ENCODE peak calls at places on chromosomes 4 and X, in five cellular contexts. P is effector memory CD4-positive, alpha-beta T cell; G is neuronal stem cell; T is GM23248; V is testis. U is an unnamed sample.

GRCh38 chrX:30680618-30681017 is 27.4 kb downstream of the GK start:
- DNase-seq in G (no peak), P (no peak), T (no peak), V (no peak), U (no peak)

GRCh38 chr4:24915121-24915922 is 2.5 kb upstream of the CCDC149 start:
- DNase-seq in P (no peak), T (no peak), G (no peak), V (peak; percentile 21), U (peak; percentile 68)

GRCh38 chr4:164799410-164799809 is 45.5 kb downstream of the SMIM31 start:
- DNase-seq in G (peak; percentile 20), P (no peak), T (no peak), V (no peak), U (no peak)

GRCh38 chrX:143854006-143854405 is 29.9 kb upstream of the UBE2NL start:
- DNase-seq in P (no peak), V (no peak), T (peak; percentile 63), G (no peak), U (no peak)

GRCh38 chrX:39755152-39756032 is 342.4 kb downstream of the BCOR start:
- DNase-seq in V (peak; percentile 79), T (peak; percentile 93), P (no peak), G (peak; percentile 23), U (no peak)

GRCh38 chr4:84685105-84685504 is 102.2 kb downstream of the CDS1 start:
- DNase-seq in V (no peak), P (no peak), G (no peak), T (no peak), U (no peak)

GRCh38 chr4:74671074-74671698 is 123.1 kb downstream of the BTC start:
- DNase-seq in P (no peak), V (peak; percentile 51), G (peak; percentile 45), T (peak; percentile 86), U (peak; percentile 61)

GRCh38 chrX:9291666-9292065 is 173.2 kb upstream of the TBL1X start:
- DNase-seq in P (no peak), G (peak; percentile 41), V (peak; percentile 14), T (no peak), U (no peak)

GRCh38 chr4:158079661-158080060 is 93.2 kb downstream of the GASK1B start:
- DNase-seq in P (no peak), G (no peak), V (peak; percentile 25), T (peak; percentile 24), U (no peak)

GRCh38 chrX:66005832-66006449 is 33.9 kb downstream of the VSIG4 start:
- DNase-seq in V (no peak), T (no peak), G (no peak), P (no peak), U (no peak)

GRCh38 chr4:168796362-168797106 is 213.5 kb downstream of the CBR4 start:
- DNase-seq in G (no peak), P (no peak), T (peak; percentile 60), V (no peak), U (no peak)

GRCh38 chrX:134625315-134625718 is 33.0 kb downstream of the PLAC1 start:
- DNase-seq in V (no peak), T (peak; percentile 70), P (no peak), G (no peak), U (no peak)

GRCh38 chr4:36327400-36327799 is 46.0 kb downstream of the DTHD1 start:
- DNase-seq in G (no peak), P (no peak), V (no peak), T (no peak), U (no peak)

GRCh38 chr4:37562592-37562991 is 123.6 kb downstream of the RELL1 start:
- DNase-seq in G (no peak), T (peak; percentile 32), V (no peak), P (no peak), U (no peak)

GRCh38 chr4:41930139-41930831 is 4.9 kb upstream of the TMEM33 start:
- DNase-seq in T (no peak), G (no peak), V (peak; percentile 35), P (no peak), U (no peak)

GRCh38 chr4:185566972-185567749 is 31.9 kb upstream of the PDLIM3 start:
- DNase-seq in V (peak; percentile 74), P (no peak), T (peak; percentile 76), G (no peak), U (no peak)

GRCh38 chr4:174120446-174121142 is 162.9 kb downstream of the FBXO8 start:
- DNase-seq in G (peak; percentile 64), P (no peak), V (peak; percentile 71), T (peak; percentile 78), U (peak; percentile 81)

GRCh38 chrX:24890677-24891076 is 125.1 kb downstream of the ARX start:
- DNase-seq in T (no peak), P (no peak), V (no peak), G (no peak), U (no peak)

GRCh38 chr4:87387237-87387636 is 3.8 kb downstream of the HSD17B11 start:
- DNase-seq in P (no peak), T (no peak), V (no peak), G (no peak), U (no peak)

GRCh38 chrX:19824603-19825002 is 62.8 kb downstream of the SH3KBP1 start:
- DNase-seq in P (no peak), T (peak; percentile 73), V (no peak), G (no peak), U (peak; percentile 79)

GRCh38 chr4:40227284-40227683 is 30.5 kb downstream of the RHOH start:
- DNase-seq in P (no peak), G (no peak), V (no peak), T (no peak), U (no peak)

GRCh38 chr4:165709526-165709925 is 163.5 kb upstream of the TLL1 start:
- DNase-seq in G (no peak), T (no peak), P (no peak), V (no peak), U (no peak)

GRCh38 chrX:81542255-81542654 is 340.4 kb downstream of the SH3BGRL start:
- DNase-seq in G (no peak), P (no peak), V (no peak), T (no peak), U (no peak)

GRCh38 chr4:78527555-78527954 is 24.0 kb upstream of the ANXA3 start:
- DNase-seq in P (no peak), G (no peak), T (no peak), V (no peak), U (no peak)

GRCh38 chrX:1507511-1508463 is 29.2 kb downstream of the P2RY8 start:
- DNase-seq in V (no peak), T (no peak), P (peak; percentile 32), G (no peak), U (no peak)

GRCh38 chr4:38190717-38191178 is 230.6 kb downstream of the PTTG2 start:
- DNase-seq in G (no peak), P (no peak), T (peak; percentile 62), V (no peak), U (no peak)

GRCh38 chr4:33149658-33150057 is 2429.5 kb downstream of the PCDH7 start:
- DNase-seq in V (no peak), G (no peak), P (no peak), T (no peak), U (no peak)

GRCh38 chrX:73930300-73930699 is 367.3 kb downstream of the CHIC1 start:
- DNase-seq in V (no peak), T (no peak), G (no peak), P (no peak), U (no peak)

GRCh38 chr4:152500798-152501434 is 35.0 kb downstream of the FBXW7 start:
- DNase-seq in P (no peak), G (peak; percentile 70), V (peak; percentile 78), T (peak; percentile 82), U (peak; percentile 69)

GRCh38 chrX:3699841-3700381 is 13.5 kb downstream of the PRKX start:
- DNase-seq in T (peak; percentile 30), G (no peak), P (no peak), V (no peak), U (no peak)

GRCh38 chrX:3697701-3698279 is 15.7 kb downstream of the PRKX start:
- DNase-seq in V (peak; percentile 62), T (peak; percentile 75), G (peak; percentile 33), P (no peak), U (no peak)

GRCh38 chrX:3697220-3697684 is 16.2 kb downstream of the PRKX start:
- DNase-seq in P (no peak), V (peak; percentile 63), T (no peak), G (no peak), U (no peak)
- H3K27ac ChIP-seq in P (no peak overlapping the region), V (peak overlapping the region; percentile 78), T (no peak overlapping the region), G (no peak overlapping the region), U (no peak overlapping the region)

DNA sequence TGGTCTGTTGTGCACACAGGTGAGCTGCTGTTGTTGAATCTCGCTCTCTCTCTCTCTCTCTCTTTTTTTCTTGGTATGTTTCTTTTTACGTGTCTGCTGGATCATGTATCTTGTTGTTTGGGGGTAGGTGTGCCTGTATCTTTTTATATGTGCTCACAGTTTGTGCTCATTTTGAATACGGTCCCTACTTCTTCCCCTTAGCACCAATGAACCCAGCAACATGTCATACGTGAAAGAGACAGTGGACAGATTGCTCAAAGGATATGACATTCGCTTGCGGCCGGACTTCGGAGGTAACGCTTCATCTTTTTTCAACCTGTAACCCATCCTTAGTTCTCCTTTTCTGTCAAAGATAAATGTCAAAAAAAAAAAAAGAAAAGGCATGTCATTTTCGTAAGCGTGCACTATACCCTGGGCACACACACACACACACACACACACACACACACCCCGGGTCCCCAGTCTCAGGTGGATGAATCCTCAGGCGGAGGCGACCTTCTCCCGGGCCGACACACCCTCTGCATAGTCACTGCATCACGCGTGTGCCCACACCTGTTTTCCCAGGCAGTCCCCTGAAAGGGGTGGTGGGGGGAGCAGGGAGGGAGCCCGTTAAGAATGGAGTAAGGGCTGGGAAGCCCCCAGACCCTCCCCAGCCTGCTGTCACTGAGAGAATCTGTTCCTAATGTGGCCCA is 492 bp downstream of the GABRB1 start:
- DNase-seq in T (no peak), G (no peak), P (no peak), V (no peak), U (peak; percentile 19)
- H3K4me3 ChIP-seq in T (peak overlapping the region; percentile 48), G (peak overlapping the region; percentile 87), P (peak overlapping the region; percentile 53), V (no peak overlapping the region), U (peak overlapping the region; percentile 72)

GRCh38 chrX:79366556-79366887 is 612 bp downstream of the ITM2A start:
- DNase-seq in P (no peak), G (no peak), T (no peak), V (no peak), U (no peak)

GRCh38 chrX:79369871-79370270 is 2.7 kb upstream of the ITM2A start:
- DNase-seq in P (no peak), T (no peak), V (no peak), G (no peak), U (no peak)

GRCh38 chrX:79366888-79367749 is at the start of gene ITM2A:
- DNase-seq in G (peak; percentile 17), P (peak; percentile 52), T (no peak), V (peak; percentile 30), U (no peak)

GRCh38 chrX:79365591-79365990 is 1.5 kb downstream of the ITM2A start:
- DNase-seq in V (no peak), P (no peak), G (no peak), T (no peak), U (no peak)

GRCh38 chrX:79367907-79368306 is 773 bp upstream of the ITM2A start:
- DNase-seq in P (no peak), G (no peak), V (no peak), T (no peak), U (no peak)
- H3K27me3 ChIP-seq in P (no peaks in the 10 kb centered on the region), G (no peaks in the 10 kb centered on the region), V (no peaks in the 10 kb centered on the region), T (no peaks in the 10 kb centered on the region), U (peaks cover 36% of the 10 kb centered on the region)

GRCh38 chrX:103304705-103305104 is 6.1 kb downstream of the BEX2 start:
- DNase-seq in V (no peak), G (no peak), P (no peak), T (no peak), U (no peak)

GRCh38 chrX:103311401-103311785 is 603 bp upstream of the BEX2 start:
- DNase-seq in V (no peak), G (no peak), T (no peak), P (no peak), U (no peak)

GRCh38 chrX:103310592-103311400 is at the start of gene BEX2:
- DNase-seq in G (peak; percentile 53), V (peak; percentile 92), P (peak; percentile 74), T (peak; percentile 40), U (peak; percentile 78)

GRCh38 chrX:103309860-103310591 is 764 bp downstream of the BEX2 start:
- DNase-seq in G (no peak), V (no peak), T (no peak), P (no peak), U (no peak)
- H3K27ac ChIP-seq in G (no peak overlapping the region), V (peak overlapping the region; percentile 61), T (no peak overlapping the region), P (peak overlapping the region; percentile 77), U (no peak overlapping the region)

U was measured in WERI-Rb-1.